ENCODE peak calls at places on chromosomes 3 and 15, in four cellular contexts. U, S, E and V are unnamed samples.
A peak's percentile ranks its signal among the peaks of the same experiment; 100 is the strongest.

GRCh38 chr3:150367771-150368170 is 40.3 kb upstream of the TSC22D2 start:
- DNase-seq in E (no peak), U (no peak), S (peak; percentile 47), V (no peak)

GRCh38 chr3:87309601-87310000 is 33.2 kb upstream of the POU1F1 start:
- DNase-seq in E (no peak), S (no peak), U (no peak), V (no peak)

GRCh38 chr3:128554100-128554464 is 61.1 kb upstream of the GATA2 start:
- DNase-seq in S (no peak), E (no peak), U (peak; percentile 55), V (no peak)

GRCh38 chr3:46214751-46215352 is 6.7 kb upstream of the CCR1 start:
- DNase-seq in U (peak; percentile 19), E (no peak), S (no peak), V (no peak)

GRCh38 chr3:27195059-27195458 is 174.1 kb downstream of the NEK10 start:
- DNase-seq in U (peak; percentile 32), S (no peak), E (no peak), V (no peak)

GRCh38 chr15:40763801-40764765 is at the start of gene GCHFR:
- DNase-seq in U (peak; percentile 62), S (peak; percentile 80), E (peak; percentile 62), V (peak; percentile 65)

GRCh38 chr15:36954486-36954885 is 145.9 kb downstream of the MEIS2 start:
- DNase-seq in U (peak; percentile 11), S (no peak), E (no peak), V (no peak)

GRCh38 chr3:107441617-107442016 is 64.4 kb downstream of the CCDC54 start:
- DNase-seq in U (peak; percentile 35), S (no peak), E (no peak), V (no peak)

GRCh38 chr3:156787926-156788663 is 38.1 kb upstream of the LEKR1 start:
- DNase-seq in S (peak; percentile 12), U (peak; percentile 93), E (no peak), V (no peak)

GRCh38 chr3:195870442-195870841 is 37.9 kb downstream of the TNK2 start:
- DNase-seq in U (no peak), S (no peak), E (no peak), V (no peak)

GRCh38 chr15:78265752-78266224 is 1.4 kb downstream of the DNAJA4 start:
- DNase-seq in E (no peak), U (peak; percentile 88), S (peak; percentile 42), V (no peak)

GRCh38 chr15:101540480-101541239 is 51.2 kb upstream of the PCSK6 start:
- DNase-seq in S (no peak), E (no peak), U (no peak), V (no peak)

GRCh38 chr3:179768080-179768479 is 115.2 kb downstream of the USP13 start:
- DNase-seq in U (peak; percentile 79), S (peak; percentile 7), E (no peak), V (no peak)

GRCh38 chr3:55795736-55796135 is 308.6 kb upstream of the WNT5A start:
- DNase-seq in U (peak; percentile 49), S (no peak), E (no peak), V (no peak)

GRCh38 chr3:24521306-24522154 is 26.9 kb upstream of the THRB start:
- DNase-seq in U (peak; percentile 58), S (peak; percentile 76), E (no peak), V (no peak)

GRCh38 chr3:127457094-127457475 is 133.4 kb downstream of the TPRA1 start:
- DNase-seq in U (peak; percentile 61), E (peak; percentile 8), S (peak; percentile 49), V (no peak)

GRCh38 chr3:165395188-165395587 is 199.0 kb upstream of the SLITRK3 start:
- DNase-seq in U (no peak), S (no peak), E (no peak), V (no peak)

GRCh38 chr3:187136936-187137335 is 2.4 kb downstream of the RPL39L start:
- DNase-seq in U (peak; percentile 44), E (no peak), S (no peak), V (no peak)

GRCh38 chr3:42080452-42080872 is 10.7 kb upstream of the TRAK1 start:
- DNase-seq in S (peak; percentile 55), U (peak; percentile 62), E (no peak), V (no peak)